ENCODE peak calls at places on chromosomes 5 and 9, in four cellular contexts. One of them, this sample, is unnamed.

GRCh38 chr5:103174147-103174546 is 54.0 kb downstream of the PPIP5K2 start:
- DNase-seq in upper lobe of right lung: no peak
- DNase-seq in WERI-Rb-1: no peak
- DNase-seq in fibroblast of mammary gland: no peak
- DNase-seq in this sample: no peak

GRCh38 chr5:10567781-10568321 is 4.0 kb downstream of the ANKRD33B start:
- DNase-seq in upper lobe of right lung: no peak
- DNase-seq in WERI-Rb-1: peak; percentile 80
- DNase-seq in fibroblast of mammary gland: peak; percentile 52
- DNase-seq in this sample: peak; percentile 34

GRCh38 chr5:77120086-77120485 is 33.0 kb upstream of the ZBED3 start:
- DNase-seq in upper lobe of right lung: no peak
- DNase-seq in WERI-Rb-1: no peak
- DNase-seq in fibroblast of mammary gland: no peak
- DNase-seq in this sample: no peak

GRCh38 chr5:124602925-124603650 is 143.4 kb downstream of the ZNF608 start:
- DNase-seq in upper lobe of right lung: no peak
- DNase-seq in WERI-Rb-1: no peak
- DNase-seq in fibroblast of mammary gland: no peak
- DNase-seq in this sample: no peak

GRCh38 chr5:10475931-10476687 is 34.4 kb downstream of the ROPN1L start:
- DNase-seq in upper lobe of right lung: no peak
- DNase-seq in WERI-Rb-1: no peak
- DNase-seq in fibroblast of mammary gland: no peak
- DNase-seq in this sample: no peak

GRCh38 chr5:78706381-78706780 is 57.8 kb upstream of the LHFPL2 start:
- DNase-seq in upper lobe of right lung: no peak
- DNase-seq in WERI-Rb-1: no peak
- DNase-seq in fibroblast of mammary gland: no peak
- DNase-seq in this sample: peak; percentile 33

GRCh38 chr5:37005946-37006540 is 129.5 kb downstream of the NIPBL start:
- DNase-seq in upper lobe of right lung: no peak
- DNase-seq in WERI-Rb-1: no peak
- DNase-seq in fibroblast of mammary gland: peak; percentile 45
- DNase-seq in this sample: peak; percentile 62

GRCh38 chr9:117718085-117718484 is 13.9 kb downstream of the TLR4 start:
- DNase-seq in upper lobe of right lung: no peak
- DNase-seq in WERI-Rb-1: no peak
- DNase-seq in fibroblast of mammary gland: peak; percentile 50
- DNase-seq in this sample: peak; percentile 76

GRCh38 chr5:173395257-173395932 is 67.2 kb upstream of the STC2 start:
- DNase-seq in upper lobe of right lung: no peak
- DNase-seq in WERI-Rb-1: no peak
- DNase-seq in fibroblast of mammary gland: peak; percentile 71
- DNase-seq in this sample: peak; percentile 66

GRCh38 chr9:123928471-123929176 is 1.3 kb downstream of the DENND1A start:
- DNase-seq in upper lobe of right lung: no peak
- DNase-seq in WERI-Rb-1: no peak
- DNase-seq in fibroblast of mammary gland: peak; percentile 69
- DNase-seq in this sample: peak; percentile 19

GRCh38 chr5:16568875-16569580 is 47.8 kb downstream of the RETREG1 start:
- DNase-seq in upper lobe of right lung: no peak
- DNase-seq in WERI-Rb-1: no peak
- DNase-seq in fibroblast of mammary gland: no peak
- DNase-seq in this sample: peak; percentile 37

GRCh38 chr5:34005211-34005610 is 2.6 kb downstream of the AMACR start:
- DNase-seq in upper lobe of right lung: no peak
- DNase-seq in WERI-Rb-1: no peak
- DNase-seq in fibroblast of mammary gland: no peak
- DNase-seq in this sample: no peak

GRCh38 chr9:134205636-134206316 is 41.4 kb upstream of the RNU6ATAC start:
- DNase-seq in upper lobe of right lung: peak; percentile 20
- DNase-seq in WERI-Rb-1: no peak
- DNase-seq in fibroblast of mammary gland: peak; percentile 90
- DNase-seq in this sample: no peak

GRCh38 chr5:56358703-56359428 is 125.7 kb upstream of the ANKRD55 start:
- DNase-seq in upper lobe of right lung: no peak
- DNase-seq in WERI-Rb-1: no peak
- DNase-seq in fibroblast of mammary gland: peak; percentile 45
- DNase-seq in this sample: peak; percentile 54

GRCh38 chr5:157269165-157269671 is 3.3 kb downstream of the CYFIP2 start:
- DNase-seq in upper lobe of right lung: peak; percentile 71
- DNase-seq in WERI-Rb-1: no peak
- DNase-seq in fibroblast of mammary gland: no peak
- DNase-seq in this sample: no peak

GRCh38 chr5:76715484-76715733 is 517 bp upstream of the F2R start:
- DNase-seq in upper lobe of right lung: no peak
- DNase-seq in WERI-Rb-1: no peak
- DNase-seq in fibroblast of mammary gland: no peak
- DNase-seq in this sample: no peak

GRCh38 chr5:154589511-154589910 is 111.5 kb upstream of the HAND1 start:
- DNase-seq in upper lobe of right lung: no peak
- DNase-seq in WERI-Rb-1: no peak
- DNase-seq in fibroblast of mammary gland: no peak
- DNase-seq in this sample: no peak

GRCh38 chr9:37066139-37066725 is 32.2 kb upstream of the PAX5 start:
- DNase-seq in upper lobe of right lung: no peak
- DNase-seq in WERI-Rb-1: no peak
- DNase-seq in fibroblast of mammary gland: no peak
- DNase-seq in this sample: no peak

GRCh38 chr5:67182406-67182805 is 14.2 kb downstream of the CD180 start:
- DNase-seq in upper lobe of right lung: peak; percentile 75
- DNase-seq in WERI-Rb-1: no peak
- DNase-seq in fibroblast of mammary gland: peak; percentile 90
- DNase-seq in this sample: peak; percentile 94

GRCh38 chr9:99253772-99254431 is 31.8 kb downstream of the SEC61B start:
- DNase-seq in upper lobe of right lung: no peak
- DNase-seq in WERI-Rb-1: no peak
- DNase-seq in fibroblast of mammary gland: peak; percentile 19
- DNase-seq in this sample: no peak

GRCh38 chr9:11038366-11038765 is 425.6 kb upstream of the PTPRD start:
- DNase-seq in upper lobe of right lung: no peak
- DNase-seq in WERI-Rb-1: no peak
- DNase-seq in fibroblast of mammary gland: no peak
- DNase-seq in this sample: no peak
- H3K4me3 ChIP-seq in upper lobe of right lung: no peak overlapping the region
- H3K4me3 ChIP-seq in WERI-Rb-1: no peak overlapping the region
- H3K4me3 ChIP-seq in fibroblast of mammary gland: no peak overlapping the region
- H3K4me3 ChIP-seq in this sample: no peak overlapping the region

DNA sequence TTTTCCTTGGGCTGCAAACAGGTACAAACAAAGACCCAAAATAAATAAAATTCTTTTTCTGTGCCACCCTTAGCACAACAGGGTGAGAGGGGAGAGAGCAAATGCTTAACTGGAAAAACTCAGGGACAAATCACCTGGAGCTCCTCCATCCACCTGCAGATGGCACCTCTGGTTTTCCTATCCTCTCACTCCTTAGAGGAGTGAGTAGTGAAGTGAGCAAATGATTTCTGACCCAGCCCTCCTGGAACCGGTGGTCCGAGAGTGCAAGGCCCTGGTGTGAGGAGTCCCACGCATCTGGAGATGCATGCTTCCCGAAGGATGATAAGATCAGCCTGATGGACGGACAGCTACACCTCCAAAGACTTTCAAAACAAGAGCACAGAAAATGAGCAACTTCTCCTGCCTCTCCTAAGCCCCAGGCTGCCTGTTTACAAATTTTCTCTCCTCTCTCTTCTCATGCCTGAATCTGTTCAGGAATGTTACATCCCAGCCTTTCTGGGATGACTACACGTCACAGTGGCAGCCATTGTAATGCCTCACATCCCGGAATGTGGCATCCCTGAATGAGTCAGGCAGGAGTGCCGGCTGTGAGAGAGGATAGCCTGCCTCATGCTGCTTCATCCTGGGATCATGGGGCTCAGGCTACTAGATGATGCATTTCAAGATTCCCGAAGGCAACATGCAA is 86.4 kb downstream of the ADRB2 start:
- DNase-seq in upper lobe of right lung: no peak
- DNase-seq in WERI-Rb-1: peak; percentile 10
- DNase-seq in fibroblast of mammary gland: peak; percentile 97
- DNase-seq in this sample: peak; percentile 65
- TF ChIP-seq CTCF in upper lobe of right lung: peak; percentile 29
- TF ChIP-seq CTCF in WERI-Rb-1: peak; percentile 30
- TF ChIP-seq CTCF in fibroblast of mammary gland: peak; percentile 24
- TF ChIP-seq CTCF in this sample: peak; percentile 44

GRCh38 chr5:6450235-6450860 is 1.7 kb downstream of the UBE2QL1 start:
- DNase-seq in upper lobe of right lung: no peak
- DNase-seq in WERI-Rb-1: no peak
- DNase-seq in fibroblast of mammary gland: no peak
- DNase-seq in this sample: no peak
- H3K4me3 ChIP-seq in upper lobe of right lung: no peak overlapping the region
- H3K4me3 ChIP-seq in WERI-Rb-1: no peak overlapping the region
- H3K4me3 ChIP-seq in fibroblast of mammary gland: no peak overlapping the region
- H3K4me3 ChIP-seq in this sample: no peak overlapping the region

GRCh38 chr5:171599957-171600612 is 180.6 kb downstream of the FGF18 start:
- DNase-seq in upper lobe of right lung: no peak
- DNase-seq in WERI-Rb-1: no peak
- DNase-seq in fibroblast of mammary gland: no peak
- DNase-seq in this sample: no peak

GRCh38 chr5:171599396-171599795 is 179.9 kb downstream of the FGF18 start:
- DNase-seq in upper lobe of right lung: no peak
- DNase-seq in WERI-Rb-1: no peak
- DNase-seq in fibroblast of mammary gland: no peak
- DNase-seq in this sample: no peak

GRCh38 chr5:171596391-171596878 is 177.0 kb downstream of the FGF18 start:
- DNase-seq in upper lobe of right lung: peak; percentile 84
- DNase-seq in WERI-Rb-1: no peak
- DNase-seq in fibroblast of mammary gland: peak; percentile 74
- DNase-seq in this sample: peak; percentile 91

GRCh38 chr5:171600736-171601265 is 181.4 kb downstream of the FGF18 start:
- DNase-seq in upper lobe of right lung: no peak
- DNase-seq in WERI-Rb-1: no peak
- DNase-seq in fibroblast of mammary gland: peak; percentile 40
- DNase-seq in this sample: peak; percentile 31

GRCh38 chr5:171598279-171599152 is 179.1 kb downstream of the FGF18 start:
- DNase-seq in upper lobe of right lung: no peak
- DNase-seq in WERI-Rb-1: no peak
- DNase-seq in fibroblast of mammary gland: no peak
- DNase-seq in this sample: no peak
- TF ChIP-seq CTCF in upper lobe of right lung: peak; percentile 11
- TF ChIP-seq CTCF in WERI-Rb-1: peak; percentile 31
- TF ChIP-seq CTCF in fibroblast of mammary gland: no peak
- TF ChIP-seq CTCF in this sample: no peak

DNA sequence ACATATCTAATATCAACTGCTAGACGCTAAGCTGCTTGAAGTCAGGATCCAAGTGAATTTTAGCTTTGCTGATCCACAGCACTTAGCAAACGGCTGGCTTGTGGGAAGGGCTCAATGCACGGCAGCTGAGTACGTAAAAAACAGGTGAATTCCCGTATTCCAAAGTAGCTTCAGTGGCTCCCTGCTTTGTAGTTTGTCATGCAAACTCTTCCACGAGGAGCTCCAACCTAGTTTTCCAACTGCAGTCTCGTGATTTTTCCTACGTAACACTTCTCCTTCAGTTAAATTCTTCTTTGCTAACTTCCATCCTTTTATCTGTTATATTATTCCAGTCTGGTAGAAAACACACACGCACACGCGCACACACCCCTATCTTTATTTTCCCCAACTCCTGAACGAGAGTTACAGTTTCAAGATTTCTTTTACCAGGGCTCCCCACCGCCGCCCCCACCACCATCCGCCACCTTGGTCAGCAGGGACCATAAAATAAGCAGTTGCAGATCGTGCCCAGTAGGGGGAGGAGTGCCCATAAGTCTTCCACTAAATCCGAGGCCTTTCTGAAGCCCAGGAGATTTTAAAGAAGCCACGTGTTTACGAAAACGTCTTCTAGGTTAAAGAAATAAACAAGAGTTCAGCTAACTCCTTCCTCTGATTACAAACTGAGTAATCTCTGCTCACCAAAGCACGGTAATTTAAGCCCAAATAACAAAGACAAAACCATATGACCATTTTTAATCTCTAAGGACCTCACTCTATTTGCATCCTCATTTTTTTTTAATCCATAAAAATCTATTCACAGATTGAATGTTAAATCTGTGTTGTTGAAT is 34.8 kb upstream of the TRIO start:
- DNase-seq in upper lobe of right lung: no peak
- DNase-seq in WERI-Rb-1: peak; percentile 68
- DNase-seq in fibroblast of mammary gland: peak; percentile 95
- DNase-seq in this sample: peak; percentile 93
- H3K4me3 ChIP-seq in upper lobe of right lung: peak overlapping the region; percentile 23
- H3K4me3 ChIP-seq in WERI-Rb-1: peak overlapping the region; percentile 3
- H3K4me3 ChIP-seq in fibroblast of mammary gland: peak overlapping the region; percentile 14
- H3K4me3 ChIP-seq in this sample: peak overlapping the region; percentile 36

DNA sequence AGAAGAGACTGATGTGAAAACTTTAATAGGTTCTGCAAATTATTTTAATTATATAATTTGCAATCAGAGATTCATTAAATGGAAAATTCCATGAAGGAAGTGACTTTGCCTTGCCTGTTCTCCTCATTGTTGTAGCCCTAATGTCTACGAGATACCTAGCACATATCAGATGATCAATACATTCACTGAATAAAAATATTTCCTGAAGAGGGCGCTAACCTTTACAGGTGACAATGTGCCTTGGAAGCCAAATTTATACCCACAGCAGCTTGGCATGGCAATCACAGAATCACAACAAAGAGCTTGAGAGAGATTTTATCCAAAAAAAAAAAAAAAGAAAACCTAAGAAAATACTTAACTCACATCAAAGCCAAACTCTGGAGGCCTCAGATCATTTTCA is 17.4 kb downstream of the HAUS6 start:
- DNase-seq in upper lobe of right lung: no peak
- DNase-seq in WERI-Rb-1: no peak
- DNase-seq in fibroblast of mammary gland: peak; percentile 18
- DNase-seq in this sample: peak; percentile 5
- TF ChIP-seq CTCF in upper lobe of right lung: peak; percentile 29
- TF ChIP-seq CTCF in WERI-Rb-1: peak; percentile 30
- TF ChIP-seq CTCF in fibroblast of mammary gland: peak; percentile 21
- TF ChIP-seq CTCF in this sample: peak; percentile 41

This sample was measured in choroid plexus epithelial cell.